ENCODE peak calls at places on chromosomes 3 and 15, in seven cellular contexts. One of them, this sample, is unnamed.

GRCh38 chr3:52295809-52296208 is 8.2 kb downstream of the GLYCTK start:
- DNase-seq in Jurkat, Clone E6-1: no peak
- DNase-seq in K562: no peak
- DNase-seq in lower lobe of right lung: peak
- DNase-seq in mesendoderm: no peak
- DNase-seq in fibroblast of villous mesenchyme: no peak
- DNase-seq in aorta: peak
- DNase-seq in this sample: no peak

GRCh38 chr15:56149071-56149470 is 94.6 kb downstream of the RFX7 start:
- DNase-seq in Jurkat, Clone E6-1: no peak
- DNase-seq in K562: no peak
- DNase-seq in fibroblast of villous mesenchyme: peak
- DNase-seq in mesendoderm: no peak
- DNase-seq in aorta: no peak
- DNase-seq in lower lobe of right lung: no peak
- DNase-seq in this sample: no peak

GRCh38 chr3:129291487-129291886 is 12.8 kb downstream of the HMCES start:
- DNase-seq in aorta: no peak
- DNase-seq in K562: no peak
- DNase-seq in lower lobe of right lung: no peak
- DNase-seq in mesendoderm: no peak
- DNase-seq in Jurkat, Clone E6-1: no peak
- DNase-seq in fibroblast of villous mesenchyme: no peak
- DNase-seq in this sample: no peak

GRCh38 chr3:72270072-72270611 is 485.2 kb upstream of the PROK2 start:
- DNase-seq in mesendoderm: peak
- DNase-seq in K562: peak
- DNase-seq in fibroblast of villous mesenchyme: peak
- DNase-seq in lower lobe of right lung: peak
- DNase-seq in Jurkat, Clone E6-1: no peak
- DNase-seq in aorta: peak
- DNase-seq in this sample: peak

GRCh38 chr3:65334045-65334665 is 646.4 kb upstream of the ADAMTS9 start:
- DNase-seq in aorta: no peak
- DNase-seq in Jurkat, Clone E6-1: no peak
- DNase-seq in K562: peak
- DNase-seq in mesendoderm: no peak
- DNase-seq in lower lobe of right lung: no peak
- DNase-seq in fibroblast of villous mesenchyme: no peak
- DNase-seq in this sample: no peak

GRCh38 chr3:60161334-60161733 is 1089.9 kb downstream of the FHIT start:
- DNase-seq in lower lobe of right lung: no peak
- DNase-seq in K562: no peak
- DNase-seq in fibroblast of villous mesenchyme: no peak
- DNase-seq in aorta: no peak
- DNase-seq in mesendoderm: no peak
- DNase-seq in Jurkat, Clone E6-1: no peak
- DNase-seq in this sample: no peak

GRCh38 chr3:15440891-15441290 is 13.5 kb downstream of the EAF1 start:
- DNase-seq in lower lobe of right lung: no peak
- DNase-seq in mesendoderm: no peak
- DNase-seq in aorta: no peak
- DNase-seq in fibroblast of villous mesenchyme: no peak
- DNase-seq in Jurkat, Clone E6-1: no peak
- DNase-seq in K562: no peak
- DNase-seq in this sample: no peak

GRCh38 chr15:57064033-57064432 is 145.6 kb downstream of the TCF12 start:
- DNase-seq in Jurkat, Clone E6-1: no peak
- DNase-seq in K562: no peak
- DNase-seq in fibroblast of villous mesenchyme: no peak
- DNase-seq in mesendoderm: no peak
- DNase-seq in aorta: no peak
- DNase-seq in lower lobe of right lung: no peak
- DNase-seq in this sample: no peak

GRCh38 chr15:95368211-95368610 is 962.3 kb upstream of the NR2F2 start:
- DNase-seq in lower lobe of right lung: no peak
- DNase-seq in Jurkat, Clone E6-1: no peak
- DNase-seq in aorta: no peak
- DNase-seq in mesendoderm: peak
- DNase-seq in fibroblast of villous mesenchyme: no peak
- DNase-seq in K562: no peak
- DNase-seq in this sample: no peak

GRCh38 chr3:17401912-17402311 is 340.5 kb downstream of the TBC1D5 start:
- DNase-seq in mesendoderm: no peak
- DNase-seq in K562: no peak
- DNase-seq in Jurkat, Clone E6-1: no peak
- DNase-seq in fibroblast of villous mesenchyme: no peak
- DNase-seq in aorta: no peak
- DNase-seq in lower lobe of right lung: no peak
- DNase-seq in this sample: no peak

GRCh38 chr15:68650901-68651709 is 72.3 kb downstream of the CORO2B start:
- DNase-seq in mesendoderm: peak
- DNase-seq in Jurkat, Clone E6-1: no peak
- DNase-seq in K562: peak
- DNase-seq in aorta: no peak
- DNase-seq in fibroblast of villous mesenchyme: no peak
- DNase-seq in lower lobe of right lung: peak
- DNase-seq in this sample: no peak

GRCh38 chr3:99859855-99860254 is 42.2 kb downstream of the CMSS1 start:
- DNase-seq in fibroblast of villous mesenchyme: peak
- DNase-seq in lower lobe of right lung: no peak
- DNase-seq in K562: no peak
- DNase-seq in Jurkat, Clone E6-1: no peak
- DNase-seq in aorta: no peak
- DNase-seq in mesendoderm: no peak
- DNase-seq in this sample: peak

GRCh38 chr3:122802323-122802722 is 7.5 kb downstream of the SLC49A4 start:
- DNase-seq in lower lobe of right lung: no peak
- DNase-seq in Jurkat, Clone E6-1: no peak
- DNase-seq in fibroblast of villous mesenchyme: no peak
- DNase-seq in K562: no peak
- DNase-seq in aorta: no peak
- DNase-seq in mesendoderm: no peak
- DNase-seq in this sample: no peak

GRCh38 chr3:41317718-41318117 is 118.4 kb downstream of the CTNNB1 start:
- DNase-seq in K562: no peak
- DNase-seq in Jurkat, Clone E6-1: no peak
- DNase-seq in lower lobe of right lung: no peak
- DNase-seq in fibroblast of villous mesenchyme: peak
- DNase-seq in aorta: no peak
- DNase-seq in mesendoderm: no peak
- DNase-seq in this sample: no peak

GRCh38 chr15:89690276-89691218 is at the start of the genes PEX11A and WDR93:
- DNase-seq in fibroblast of villous mesenchyme: peak
- DNase-seq in aorta: peak
- DNase-seq in K562: no peak
- DNase-seq in lower lobe of right lung: peak
- DNase-seq in mesendoderm: peak
- DNase-seq in Jurkat, Clone E6-1: peak
- DNase-seq in this sample: no peak

GRCh38 chr15:38169982-38170381 is 82.7 kb upstream of the SPRED1 start:
- DNase-seq in fibroblast of villous mesenchyme: peak
- DNase-seq in aorta: no peak
- DNase-seq in lower lobe of right lung: no peak
- DNase-seq in Jurkat, Clone E6-1: no peak
- DNase-seq in K562: no peak
- DNase-seq in mesendoderm: no peak
- DNase-seq in this sample: no peak

GRCh38 chr3:170180107-170180951 is 1.2 kb downstream of the PHC3 start:
- DNase-seq in fibroblast of villous mesenchyme: peak
- DNase-seq in lower lobe of right lung: no peak
- DNase-seq in mesendoderm: peak
- DNase-seq in aorta: no peak
- DNase-seq in Jurkat, Clone E6-1: peak
- DNase-seq in K562: peak
- DNase-seq in this sample: no peak

GRCh38 chr3:68211637-68212036 is 557.2 kb upstream of the SUCLG2 start:
- DNase-seq in aorta: no peak
- DNase-seq in K562: no peak
- DNase-seq in lower lobe of right lung: no peak
- DNase-seq in Jurkat, Clone E6-1: no peak
- DNase-seq in mesendoderm: no peak
- DNase-seq in fibroblast of villous mesenchyme: no peak
- DNase-seq in this sample: no peak

GRCh38 chr3:68207327-68207726 is 552.9 kb upstream of the SUCLG2 start:
- DNase-seq in K562: no peak
- DNase-seq in aorta: no peak
- DNase-seq in mesendoderm: no peak
- DNase-seq in fibroblast of villous mesenchyme: no peak
- DNase-seq in Jurkat, Clone E6-1: no peak
- DNase-seq in lower lobe of right lung: no peak
- DNase-seq in this sample: no peak

DNA sequence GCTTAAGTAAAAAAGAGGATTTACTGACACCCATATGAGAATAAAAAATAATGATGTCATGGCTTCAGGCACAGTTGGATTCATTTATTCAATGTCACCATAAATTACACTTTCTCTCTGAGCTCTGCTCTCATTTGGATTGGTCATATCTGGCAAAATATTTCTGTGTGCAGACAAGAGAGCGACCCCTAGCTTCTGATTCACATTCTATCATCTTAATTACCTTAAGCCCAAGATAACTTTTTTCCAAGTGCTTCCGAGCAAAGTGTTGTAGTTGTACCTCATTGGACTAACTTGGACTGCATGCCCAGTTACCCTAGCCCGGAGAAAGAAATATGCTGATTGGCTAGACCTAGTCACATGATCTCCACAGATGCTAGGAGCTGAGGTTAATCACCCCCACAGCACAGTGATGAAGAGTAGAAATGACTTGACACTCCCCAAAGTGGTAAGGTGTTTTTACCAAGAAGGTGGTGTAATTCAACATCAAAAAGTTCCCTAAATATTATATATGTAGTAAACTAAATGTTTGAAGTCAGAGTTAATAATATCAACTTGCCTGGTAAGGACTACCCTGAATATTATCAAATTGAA is 552.2 kb upstream of the SUCLG2 start:
- DNase-seq in aorta: no peak
- DNase-seq in lower lobe of right lung: no peak
- DNase-seq in fibroblast of villous mesenchyme: no peak
- DNase-seq in Jurkat, Clone E6-1: peak
- DNase-seq in mesendoderm: peak
- DNase-seq in K562: no peak
- DNase-seq in this sample: no peak
- H3K4me3 ChIP-seq in aorta: no peak
- H3K4me3 ChIP-seq in lower lobe of right lung: no peak
- H3K4me3 ChIP-seq in fibroblast of villous mesenchyme: no peak
- H3K4me3 ChIP-seq in Jurkat, Clone E6-1: no peak
- H3K4me3 ChIP-seq in mesendoderm: no peak
- H3K4me3 ChIP-seq in K562: no peak
- H3K4me3 ChIP-seq in this sample: no peak

DNA sequence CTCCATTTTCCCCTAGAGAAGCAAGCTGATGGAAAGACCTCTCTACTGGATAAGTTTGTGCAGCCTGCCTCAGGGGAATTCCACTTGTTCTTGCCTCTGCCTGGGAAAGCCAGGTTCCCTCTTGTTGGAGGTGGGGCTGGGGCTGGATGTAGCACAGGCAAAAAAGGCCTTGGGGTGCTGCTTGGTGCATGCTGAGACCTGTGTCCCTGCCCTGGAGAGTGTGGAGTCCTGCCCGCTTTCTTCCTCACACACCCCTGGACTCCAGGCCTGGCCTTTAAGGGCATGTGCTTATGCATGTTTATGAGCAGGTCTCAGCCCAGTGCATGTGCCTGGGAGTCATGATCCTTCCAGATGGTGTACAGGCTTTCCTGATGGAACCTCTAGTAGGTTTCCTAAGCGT is 23.5 kb upstream of the JMJD7 start:
- DNase-seq in K562: no peak
- DNase-seq in mesendoderm: no peak
- DNase-seq in Jurkat, Clone E6-1: no peak
- DNase-seq in lower lobe of right lung: no peak
- DNase-seq in fibroblast of villous mesenchyme: peak
- DNase-seq in aorta: no peak
- DNase-seq in this sample: no peak
- H3K4me3 ChIP-seq in K562: no peak
- H3K4me3 ChIP-seq in mesendoderm: no peak
- H3K4me3 ChIP-seq in Jurkat, Clone E6-1: no peak
- H3K4me3 ChIP-seq in lower lobe of right lung: no peak
- H3K4me3 ChIP-seq in fibroblast of villous mesenchyme: no peak
- H3K4me3 ChIP-seq in aorta: no peak
- H3K4me3 ChIP-seq in this sample: no peak

GRCh38 chr3:186097317-186097662 is 11.6 kb downstream of the ETV5 start:
- DNase-seq in mesendoderm: no peak
- DNase-seq in lower lobe of right lung: no peak
- DNase-seq in fibroblast of villous mesenchyme: no peak
- DNase-seq in K562: peak
- DNase-seq in Jurkat, Clone E6-1: no peak
- DNase-seq in aorta: no peak
- DNase-seq in this sample: no peak
- H3K4me3 ChIP-seq in mesendoderm: no peak
- H3K4me3 ChIP-seq in lower lobe of right lung: peak
- H3K4me3 ChIP-seq in fibroblast of villous mesenchyme: peak
- H3K4me3 ChIP-seq in K562: no peak
- H3K4me3 ChIP-seq in Jurkat, Clone E6-1: no peak
- H3K4me3 ChIP-seq in aorta: no peak
- H3K4me3 ChIP-seq in this sample: no peak

DNA sequence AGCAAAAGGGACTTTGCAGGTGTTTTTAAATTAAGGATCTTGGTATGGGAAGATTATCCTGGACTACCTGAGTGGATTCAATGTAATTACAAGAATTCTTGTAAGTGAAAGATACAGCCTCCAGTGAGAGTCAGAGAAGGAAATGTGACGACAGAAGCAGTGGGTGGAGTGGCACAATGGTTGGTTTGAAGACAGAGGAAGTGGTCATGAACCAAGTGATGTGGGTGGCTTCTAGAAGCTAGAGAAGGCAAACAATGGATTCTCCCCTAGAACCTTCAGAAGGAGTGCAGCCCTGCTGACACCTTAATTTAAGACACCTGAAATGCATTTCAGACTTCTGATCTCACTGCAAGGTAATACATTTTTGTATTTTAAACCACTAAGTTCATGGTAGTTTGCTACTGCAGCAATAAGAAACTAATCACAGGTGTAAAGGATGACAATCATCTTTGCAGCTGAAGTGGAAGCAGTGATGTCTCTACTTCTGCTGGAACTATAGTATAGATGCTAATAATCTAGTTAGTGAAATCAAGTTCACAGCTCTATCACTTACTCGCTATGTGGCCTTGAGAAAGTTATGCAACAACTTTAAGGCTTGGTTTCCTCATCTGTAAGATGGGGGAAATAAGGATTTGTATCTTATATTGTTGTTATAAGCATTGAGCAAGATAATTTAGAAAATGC is 403.4 kb upstream of the SUCLG2 start:
- DNase-seq in lower lobe of right lung: no peak
- DNase-seq in K562: no peak
- DNase-seq in aorta: no peak
- DNase-seq in fibroblast of villous mesenchyme: no peak
- DNase-seq in Jurkat, Clone E6-1: peak
- DNase-seq in mesendoderm: no peak
- DNase-seq in this sample: no peak
- H3K4me3 ChIP-seq in lower lobe of right lung: no peak
- H3K4me3 ChIP-seq in K562: no peak
- H3K4me3 ChIP-seq in aorta: no peak
- H3K4me3 ChIP-seq in fibroblast of villous mesenchyme: no peak
- H3K4me3 ChIP-seq in Jurkat, Clone E6-1: no peak
- H3K4me3 ChIP-seq in mesendoderm: no peak
- H3K4me3 ChIP-seq in this sample: no peak